ENCODE peak calls at places on chromosomes 5 and 9, in four cellular contexts. R, V, D and U are unnamed samples.
A peak's percentile ranks its signal among the peaks of the same experiment; 100 is the strongest.

GRCh38 chr5:139078345-139078744 is 119.8 kb downstream of the SIL1 start:
- DNase-seq in R (no peak), V (no peak), D (no peak), U (no peak)

GRCh38 chr5:174091006-174091578 is 45.6 kb downstream of the NSG2 start:
- DNase-seq in R (no peak), V (no peak), D (no peak), U (no peak)

GRCh38 chr5:15929616-15930303 is 249.8 kb downstream of the MARCHF11 start:
- DNase-seq in R (no peak), V (no peak), D (no peak), U (no peak)

GRCh38 chr9:129235041-129235930 is 57.2 kb upstream of the IER5L start:
- DNase-seq in R (no peak), V (no peak), D (no peak), U (no peak)

GRCh38 chr9:93258818-93259489 is 75.0 kb downstream of the WNK2 start:
- DNase-seq in R (peak; percentile 2), V (peak; percentile 16), D (no peak), U (peak; percentile 28)

GRCh38 chr9:6417186-6417585 is 4.2 kb downstream of the UHRF2 start:
- DNase-seq in R (no peak), V (no peak), D (no peak), U (no peak)

GRCh38 chr5:170216262-170216864 is 16.4 kb upstream of the C5orf58 start:
- DNase-seq in R (no peak), V (no peak), D (no peak), U (no peak)

GRCh38 chr9:5500441-5501235 is 9.7 kb upstream of the PDCD1LG2 start:
- DNase-seq in R (no peak), V (no peak), D (no peak), U (peak; percentile 74)

GRCh38 chr9:76521244-76521673 is 62.3 kb downstream of the GCNT1 start:
- DNase-seq in R (no peak), V (no peak), D (no peak), U (no peak)

GRCh38 chr5:68467208-68467607 is 251.7 kb downstream of the PIK3R1 start:
- DNase-seq in R (no peak), V (no peak), D (no peak), U (no peak)

GRCh38 chr9:120889606-120890396 is 12.8 kb upstream of the PHF19 start:
- DNase-seq in R (no peak), V (no peak), D (no peak), U (no peak)

GRCh38 chr9:91736898-91737601 is 213.0 kb downstream of the ROR2 start:
- DNase-seq in R (no peak), V (no peak), D (peak; percentile 29), U (no peak)

GRCh38 chr5:98769256-98770157 is 4.0 kb upstream of the RGMB start:
- DNase-seq in R (no peak), V (peak; percentile 68), D (peak; percentile 63), U (no peak)

GRCh38 chr9:35615981-35616680 is 2.1 kb downstream of the CD72 start:
- DNase-seq in R (no peak), V (no peak), D (no peak), U (no peak)
- H3K27ac ChIP-seq in R (no peak overlapping the region), V (no peak overlapping the region), D (no peak overlapping the region), U (no peak overlapping the region)

GRCh38 chr5:129217179-129217578 is 122.6 kb downstream of the ISOC1 start:
- DNase-seq in R (no peak), V (no peak), D (no peak), U (no peak)

GRCh38 chr5:129216001-129216400 is 121.5 kb downstream of the ISOC1 start:
- DNase-seq in R (no peak), V (no peak), D (no peak), U (no peak)
- H3K9me3 ChIP-seq in R (no peaks in the 10 kb centered on the region), V (no peaks in the 10 kb centered on the region), D (peaks cover 13% of the 10 kb centered on the region), U (no peaks in the 10 kb centered on the region)

GRCh38 chr5:112886975-112887374 is 25.9 kb downstream of the SRP19 start:
- DNase-seq in R (no peak), V (no peak), D (no peak), U (no peak)

GRCh38 chr5:112883192-112883591 is 22.1 kb downstream of the SRP19 start:
- DNase-seq in R (no peak), V (no peak), D (no peak), U (no peak)

GRCh38 chr5:112880219-112880964 is 19.3 kb downstream of the SRP19 start:
- DNase-seq in R (no peak), V (no peak), D (no peak), U (no peak)

DNA sequence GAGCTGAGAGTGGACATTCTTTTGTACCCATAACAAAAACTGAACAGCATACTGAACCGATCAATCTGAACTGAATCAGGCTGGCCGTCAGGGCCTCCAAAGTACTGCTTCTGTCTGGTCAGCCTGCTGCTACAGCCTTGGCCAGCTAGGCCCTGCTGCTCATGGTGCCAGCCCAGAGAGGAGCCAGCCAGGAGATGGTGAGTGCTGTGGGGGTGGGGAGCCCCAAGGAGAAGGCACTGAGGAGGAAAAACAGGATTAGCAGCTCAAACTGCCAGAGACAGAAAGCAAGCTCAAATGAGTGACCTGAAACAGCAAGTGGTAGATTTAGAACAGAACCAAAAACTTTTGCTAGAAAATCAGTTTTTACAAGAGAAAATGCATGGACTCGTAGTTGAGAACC is 23.9 kb downstream of the SRP19 start:
- DNase-seq in R (peak; percentile 40), V (no peak), D (no peak), U (no peak)
- H3K36me3 ChIP-seq in R (peaks cover 17% of the 10 kb centered on the region), V (peaks cover 14% of the 10 kb centered on the region), D (peaks cover 74% of the 10 kb centered on the region), U (peaks cover 45% of the 10 kb centered on the region)

GRCh38 chr5:14406554-14406849 is 175.1 kb upstream of the OTULINL start:
- DNase-seq in R (no peak), V (no peak), D (no peak), U (no peak)
- H3K27ac ChIP-seq in R (no peak overlapping the region), V (no peak overlapping the region), D (peak overlapping the region; percentile 79), U (peak overlapping the region; percentile 68)

GRCh38 chr9:105458404-105458803 is 10.6 kb downstream of the FSD1L start:
- DNase-seq in R (no peak), V (no peak), D (no peak), U (no peak)
- H3K9me3 ChIP-seq in R (no peaks in the 10 kb centered on the region), V (no peaks in the 10 kb centered on the region), D (no peaks in the 10 kb centered on the region), U (no peaks in the 10 kb centered on the region)

GRCh38 chr5:146482775-146483174 is 33.2 kb downstream of the GPR151 start:
- DNase-seq in R (no peak), V (no peak), D (no peak), U (no peak)
- H3K36me3 ChIP-seq in R (no peaks in the 10 kb centered on the region), V (no peaks in the 10 kb centered on the region), D (peaks cover 73% of the 10 kb centered on the region), U (peaks cover 32% of the 10 kb centered on the region)

GRCh38 chr5:158899201-158899600 is 200.5 kb downstream of the EBF1 start:
- DNase-seq in R (no peak), V (no peak), D (no peak), U (no peak)
- H3K27ac ChIP-seq in R (no peak overlapping the region), V (no peak overlapping the region), D (no peak overlapping the region), U (no peak overlapping the region)

DNA sequence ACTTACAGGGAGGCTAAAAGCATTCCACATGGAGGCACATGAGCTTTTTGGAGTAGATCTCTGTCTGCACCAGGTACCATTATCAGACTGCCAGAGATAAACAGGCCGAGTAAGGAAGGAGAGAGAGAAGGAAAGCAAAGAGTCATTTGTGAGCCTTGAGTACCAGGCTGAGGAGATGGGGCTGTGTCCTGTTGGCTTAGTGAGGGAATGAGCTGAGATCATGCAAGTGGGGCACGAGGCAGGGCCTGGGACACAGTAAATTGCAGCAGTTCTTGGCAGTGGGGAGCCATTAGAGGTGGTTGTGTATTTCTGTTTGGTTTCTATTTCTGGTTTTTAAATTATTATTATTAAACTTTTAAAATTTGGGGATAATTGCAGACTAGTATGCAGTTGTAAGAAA is 53.3 kb downstream of the TSTD2 start:
- DNase-seq in R (no peak), V (no peak), D (no peak), U (no peak)
- H3K9me3 ChIP-seq in R (no peaks in the 10 kb centered on the region), V (no peaks in the 10 kb centered on the region), D (no peaks in the 10 kb centered on the region), U (no peaks in the 10 kb centered on the region)